ENCODE peak calls at places on chromosomes 1 and 21, in seven cellular contexts. H, T, C, V, D, R and Q are unnamed samples.

GRCh38 chr21:39388038-39388810 is 39.3 kb upstream of the HMGN1 start:
- DNase-seq in H (peak; percentile 94), T (peak; percentile 95), C (peak; percentile 83), V (peak; percentile 98), D (peak; percentile 59), R (peak; percentile 79), Q (peak; percentile 88)

GRCh38 chr1:167718926-167719691 is 2.7 kb upstream of the MPZL1 start:
- DNase-seq in H (no peak), T (no peak), C (no peak), V (no peak), D (no peak), R (no peak), Q (no peak)

GRCh38 chr1:43293896-43294760 is 6.7 kb upstream of the TIE1 start:
- DNase-seq in H (no peak), T (no peak), C (no peak), V (peak; percentile 96), D (peak; percentile 33), R (peak; percentile 57), Q (peak; percentile 50)

GRCh38 chr1:208161656-208162375 is 82.4 kb downstream of the PLXNA2 start:
- DNase-seq in H (no peak), T (no peak), C (no peak), V (no peak), D (no peak), R (no peak), Q (no peak)

GRCh38 chr1:1971017-1971416 is 32.6 kb downstream of the CFAP74 start:
- DNase-seq in H (no peak), T (no peak), C (no peak), V (no peak), D (no peak), R (no peak), Q (no peak)

GRCh38 chr1:7511381-7511780 is 259.7 kb upstream of the VAMP3 start:
- DNase-seq in H (no peak), T (no peak), C (no peak), V (no peak), D (no peak), R (no peak), Q (no peak)

GRCh38 chr21:34916446-34916845 is 132.7 kb downstream of the RUNX1 start:
- DNase-seq in H (no peak), T (no peak), C (no peak), V (peak; percentile 50), D (no peak), R (no peak), Q (no peak)

GRCh38 chr1:88433556-88433955 is 250.5 kb upstream of the PKN2 start:
- DNase-seq in H (no peak), T (no peak), C (no peak), V (no peak), D (no peak), R (peak; percentile 9), Q (peak; percentile 40)

GRCh38 chr1:19512545-19512944 is 27.2 kb upstream of the CAPZB start:
- DNase-seq in H (no peak), T (no peak), C (no peak), V (peak; percentile 76), D (peak; percentile 29), R (peak; percentile 19), Q (no peak)

GRCh38 chr21:32312321-32312720 is 13.7 kb downstream of the MRAP start:
- DNase-seq in H (no peak), T (no peak), C (no peak), V (no peak), D (no peak), R (no peak), Q (no peak)

GRCh38 chr1:98781906-98782305 is 120.4 kb downstream of the SNX7 start:
- DNase-seq in H (no peak), T (no peak), C (no peak), V (no peak), D (no peak), R (no peak), Q (no peak)

GRCh38 chr1:228378453-228379164 is 28.0 kb downstream of the TRIM11 start:
- DNase-seq in H (peak; percentile 67), T (peak; percentile 99), C (peak; percentile 92), V (peak; percentile 98), D (peak; percentile 43), R (peak; percentile 42), Q (peak; percentile 88)

GRCh38 chr1:90561926-90562325 is 155.2 kb downstream of the BARHL2 start:
- DNase-seq in H (no peak), T (peak; percentile 53), C (no peak), V (no peak), D (no peak), R (no peak), Q (no peak)

GRCh38 chr1:234102591-234102990 is 198.1 kb downstream of the SLC35F3 start:
- DNase-seq in H (no peak), T (no peak), C (no peak), V (no peak), D (no peak), R (no peak), Q (no peak)